ENCODE peak calls at places on chromosomes 5 and 9, in ten cellular contexts. One of them, this sample, is unnamed.

GRCh38 chr5:36689225-36689624 is 82.8 kb downstream of the SLC1A3 start:
- DNase-seq in AG10803: peak
- DNase-seq in endothelial cell: no peak
- DNase-seq in astrocyte of the spinal cord: peak
- DNase-seq in HTR-8/SVneo: no peak
- DNase-seq in CD4-positive, alpha-beta T cell: no peak
- DNase-seq in T-helper 1 cell: no peak
- DNase-seq in SK-N-SH: no peak
- DNase-seq in testis: no peak
- DNase-seq in stimulated activated effector memory CD8-positive, alpha-beta T cell treated with anti-CD3 and anti-CD28 coated beads, Interleukin-12 subunit alpha, Interleukin-12 subunit beta, amount 100 ng/mL, for 72 hours: no peak
- DNase-seq in this sample: no peak

GRCh38 chr5:39015743-39016586 is 58.2 kb downstream of the RICTOR start:
- DNase-seq in AG10803: peak
- DNase-seq in endothelial cell: no peak
- DNase-seq in astrocyte of the spinal cord: peak
- DNase-seq in HTR-8/SVneo: no peak
- DNase-seq in CD4-positive, alpha-beta T cell: no peak
- DNase-seq in T-helper 1 cell: no peak
- DNase-seq in SK-N-SH: no peak
- DNase-seq in testis: no peak
- DNase-seq in stimulated activated effector memory CD8-positive, alpha-beta T cell treated with anti-CD3 and anti-CD28 coated beads, Interleukin-12 subunit alpha, Interleukin-12 subunit beta, amount 100 ng/mL, for 72 hours: no peak
- DNase-seq in this sample: no peak

GRCh38 chr5:110179291-110179690 is 489.6 kb downstream of the MAN2A1 start:
- DNase-seq in AG10803: no peak
- DNase-seq in endothelial cell: no peak
- DNase-seq in astrocyte of the spinal cord: no peak
- DNase-seq in HTR-8/SVneo: no peak
- DNase-seq in CD4-positive, alpha-beta T cell: no peak
- DNase-seq in T-helper 1 cell: no peak
- DNase-seq in SK-N-SH: no peak
- DNase-seq in testis: no peak
- DNase-seq in stimulated activated effector memory CD8-positive, alpha-beta T cell treated with anti-CD3 and anti-CD28 coated beads, Interleukin-12 subunit alpha, Interleukin-12 subunit beta, amount 100 ng/mL, for 72 hours: no peak
- DNase-seq in this sample: no peak

GRCh38 chr9:126957687-126958053 is 43.1 kb downstream of the RALGPS1 start:
- DNase-seq in AG10803: peak
- DNase-seq in endothelial cell: no peak
- DNase-seq in astrocyte of the spinal cord: peak
- DNase-seq in HTR-8/SVneo: peak
- DNase-seq in CD4-positive, alpha-beta T cell: no peak
- DNase-seq in T-helper 1 cell: no peak
- DNase-seq in SK-N-SH: no peak
- DNase-seq in testis: no peak
- DNase-seq in stimulated activated effector memory CD8-positive, alpha-beta T cell treated with anti-CD3 and anti-CD28 coated beads, Interleukin-12 subunit alpha, Interleukin-12 subunit beta, amount 100 ng/mL, for 72 hours: no peak
- DNase-seq in this sample: no peak

GRCh38 chr9:138010274-138010800 is 132.8 kb downstream of the CACNA1B start:
- DNase-seq in AG10803: no peak
- DNase-seq in endothelial cell: no peak
- DNase-seq in astrocyte of the spinal cord: no peak
- DNase-seq in HTR-8/SVneo: no peak
- DNase-seq in CD4-positive, alpha-beta T cell: no peak
- DNase-seq in T-helper 1 cell: no peak
- DNase-seq in SK-N-SH: no peak
- DNase-seq in testis: no peak
- DNase-seq in stimulated activated effector memory CD8-positive, alpha-beta T cell treated with anti-CD3 and anti-CD28 coated beads, Interleukin-12 subunit alpha, Interleukin-12 subunit beta, amount 100 ng/mL, for 72 hours: no peak
- DNase-seq in this sample: peak

GRCh38 chr9:126860077-126860756 is at the start of gene ZBTB34:
- DNase-seq in AG10803: peak
- DNase-seq in endothelial cell: peak
- DNase-seq in astrocyte of the spinal cord: peak
- DNase-seq in HTR-8/SVneo: peak
- DNase-seq in CD4-positive, alpha-beta T cell: peak
- DNase-seq in T-helper 1 cell: peak
- DNase-seq in SK-N-SH: peak
- DNase-seq in testis: peak
- DNase-seq in stimulated activated effector memory CD8-positive, alpha-beta T cell treated with anti-CD3 and anti-CD28 coated beads, Interleukin-12 subunit alpha, Interleukin-12 subunit beta, amount 100 ng/mL, for 72 hours: peak
- DNase-seq in this sample: no peak

GRCh38 chr5:56516936-56517521 is 283.9 kb upstream of the ANKRD55 start:
- DNase-seq in AG10803: no peak
- DNase-seq in endothelial cell: no peak
- DNase-seq in astrocyte of the spinal cord: no peak
- DNase-seq in HTR-8/SVneo: no peak
- DNase-seq in CD4-positive, alpha-beta T cell: no peak
- DNase-seq in T-helper 1 cell: no peak
- DNase-seq in SK-N-SH: peak
- DNase-seq in testis: peak
- DNase-seq in stimulated activated effector memory CD8-positive, alpha-beta T cell treated with anti-CD3 and anti-CD28 coated beads, Interleukin-12 subunit alpha, Interleukin-12 subunit beta, amount 100 ng/mL, for 72 hours: no peak
- DNase-seq in this sample: no peak

GRCh38 chr5:11062379-11062778 is 301.3 kb upstream of the DAP start:
- DNase-seq in AG10803: peak
- DNase-seq in endothelial cell: no peak
- DNase-seq in astrocyte of the spinal cord: peak
- DNase-seq in HTR-8/SVneo: peak
- DNase-seq in CD4-positive, alpha-beta T cell: no peak
- DNase-seq in T-helper 1 cell: no peak
- DNase-seq in SK-N-SH: no peak
- DNase-seq in testis: no peak
- DNase-seq in stimulated activated effector memory CD8-positive, alpha-beta T cell treated with anti-CD3 and anti-CD28 coated beads, Interleukin-12 subunit alpha, Interleukin-12 subunit beta, amount 100 ng/mL, for 72 hours: no peak
- DNase-seq in this sample: no peak

GRCh38 chr5:5421149-5421960 is 1.1 kb upstream of the ICE1 start:
- DNase-seq in AG10803: peak
- DNase-seq in endothelial cell: peak
- DNase-seq in astrocyte of the spinal cord: peak
- DNase-seq in HTR-8/SVneo: no peak
- DNase-seq in CD4-positive, alpha-beta T cell: peak
- DNase-seq in T-helper 1 cell: no peak
- DNase-seq in SK-N-SH: no peak
- DNase-seq in testis: no peak
- DNase-seq in stimulated activated effector memory CD8-positive, alpha-beta T cell treated with anti-CD3 and anti-CD28 coated beads, Interleukin-12 subunit alpha, Interleukin-12 subunit beta, amount 100 ng/mL, for 72 hours: peak
- DNase-seq in this sample: no peak

GRCh38 chr9:133773889-133774655 is 35.9 kb upstream of the SARDH start:
- DNase-seq in AG10803: peak
- DNase-seq in endothelial cell: no peak
- DNase-seq in astrocyte of the spinal cord: peak
- DNase-seq in HTR-8/SVneo: no peak
- DNase-seq in CD4-positive, alpha-beta T cell: no peak
- DNase-seq in T-helper 1 cell: no peak
- DNase-seq in SK-N-SH: peak
- DNase-seq in testis: no peak
- DNase-seq in stimulated activated effector memory CD8-positive, alpha-beta T cell treated with anti-CD3 and anti-CD28 coated beads, Interleukin-12 subunit alpha, Interleukin-12 subunit beta, amount 100 ng/mL, for 72 hours: no peak
- DNase-seq in this sample: no peak

GRCh38 chr9:23375511-23375910 is 450.5 kb downstream of the ELAVL2 start:
- DNase-seq in AG10803: no peak
- DNase-seq in endothelial cell: no peak
- DNase-seq in astrocyte of the spinal cord: peak
- DNase-seq in HTR-8/SVneo: no peak
- DNase-seq in CD4-positive, alpha-beta T cell: no peak
- DNase-seq in T-helper 1 cell: no peak
- DNase-seq in SK-N-SH: no peak
- DNase-seq in testis: no peak
- DNase-seq in stimulated activated effector memory CD8-positive, alpha-beta T cell treated with anti-CD3 and anti-CD28 coated beads, Interleukin-12 subunit alpha, Interleukin-12 subunit beta, amount 100 ng/mL, for 72 hours: no peak
- DNase-seq in this sample: no peak

This sample was measured in right atrium auricular region.